ENCODE peak calls at places on chromosomes 11 and 22, in five cellular contexts. N is IMR-90, Y is endodermal cell, O is right lobe of liver, T is neural progenitor cell. D is an unnamed sample.

GRCh38 chr22:33210129-33210784 is 152.1 kb upstream of the SYN3 start:
- DNase-seq in N (peak), Y (peak), O (no peak), T (peak), D (no peak)

GRCh38 chr11:2252018-2252417 is 18.4 kb downstream of the ASCL2 start:
- DNase-seq in O (no peak), Y (no peak), T (no peak), N (no peak), D (no peak)

GRCh38 chr11:125425601-125426000 is 70.5 kb downstream of the FEZ1 start:
- DNase-seq in Y (no peak), O (no peak), N (no peak), T (no peak), D (no peak)

GRCh38 chr11:32116668-32117067 is 25.8 kb downstream of the RCN1 start:
- DNase-seq in O (no peak), Y (no peak), T (no peak), N (no peak), D (no peak)

GRCh38 chr11:65446446-65447277 is 24.1 kb downstream of the NEAT1 start:
- DNase-seq in N (peak), T (no peak), O (peak), Y (peak), D (peak)

GRCh38 chr11:17607572-17608570 is 60.8 kb downstream of the OTOG start:
- DNase-seq in N (no peak), O (no peak), T (no peak), Y (no peak), D (no peak)

GRCh38 chr11:113764522-113764921 is 9.0 kb downstream of the ZW10 start:
- DNase-seq in Y (no peak), N (no peak), T (no peak), O (no peak), D (no peak)

GRCh38 chr11:85137597-85137996 is 489.5 kb downstream of the DLG2 start:
- DNase-seq in N (no peak), T (no peak), Y (no peak), O (peak), D (no peak)

GRCh38 chr11:99208813-99209212 is 188.1 kb downstream of the CNTN5 start:
- DNase-seq in N (no peak), T (no peak), Y (no peak), O (no peak), D (no peak)

GRCh38 chr11:40306938-40307548 is 1152.4 kb downstream of the LRRC4C start:
- DNase-seq in O (no peak), Y (peak), T (peak), N (peak), D (no peak)

GRCh38 chr22:19884161-19884953 is 29.7 kb upstream of the GNB1L start:
- DNase-seq in N (no peak), T (no peak), Y (no peak), O (peak), D (no peak)

GRCh38 chr11:61607920-61608599 is 27.2 kb upstream of the SYT7 start:
- DNase-seq in Y (no peak), O (no peak), N (no peak), T (no peak), D (no peak)

DNA sequence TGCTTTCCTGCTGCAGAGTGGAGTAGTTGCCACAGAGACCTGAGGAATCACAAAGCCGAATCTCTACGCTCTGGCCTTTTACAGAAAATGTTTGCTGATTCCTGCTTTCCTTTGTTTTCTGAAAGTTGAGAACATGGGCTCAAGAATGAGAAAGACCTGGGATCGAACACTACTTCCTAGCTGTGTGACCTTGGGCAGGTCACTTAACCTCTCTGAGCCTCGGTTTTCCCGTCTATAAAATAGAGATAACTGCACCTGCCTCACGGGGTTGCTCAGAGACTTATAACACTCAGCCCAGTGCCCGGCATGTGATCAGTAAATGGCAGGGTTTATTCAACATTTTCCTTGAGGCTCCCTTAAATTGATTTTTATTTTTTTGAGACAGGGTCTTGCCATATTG is 70.9 kb upstream of the ALX4 start:
- DNase-seq in Y (no peak), T (no peak), O (no peak), N (no peak), D (no peak)
- H3K27ac ChIP-seq in Y (no peak), T (no peak), O (no peak), N (no peak), D (no peak)

GRCh38 chr11:34262601-34263081 is 95.2 kb downstream of the ABTB2 start:
- DNase-seq in Y (no peak), T (no peak), N (no peak), O (peak), D (no peak)
- H3K4me3 ChIP-seq in Y (no peak), T (no peak), N (no peak), O (no peak), D (no peak)

GRCh38 chr11:63940786-63941185 is 2.0 kb downstream of the NAA40 start:
- DNase-seq in N (no peak), Y (no peak), O (no peak), T (no peak), D (no peak)

GRCh38 chr11:63939351-63939920 is 634 bp downstream of the NAA40 start:
- DNase-seq in Y (no peak), N (no peak), O (no peak), T (no peak), D (no peak)

GRCh38 chr11:63941901-63942300 is 3.1 kb downstream of the NAA40 start:
- DNase-seq in N (no peak), T (no peak), Y (no peak), O (no peak), D (no peak)

GRCh38 chr11:63938481-63939350 is at the start of gene NAA40:
- DNase-seq in N (peak), O (peak), Y (peak), T (peak), D (peak)

GRCh38 chr11:63937713-63938480 is 905 bp upstream of the NAA40 start:
- DNase-seq in O (no peak), N (no peak), Y (peak), T (peak), D (no peak)
- H3K27ac ChIP-seq in O (no peak), N (no peak), Y (peak), T (no peak), D (peak)

GRCh38 chr11:48109046-48109666 is 107.5 kb upstream of the OR4B1 start:
- DNase-seq in T (peak), Y (no peak), N (peak), O (no peak), D (no peak)

GRCh38 chr11:48111941-48112340 is 104.7 kb upstream of the OR4B1 start:
- DNase-seq in Y (no peak), O (no peak), N (no peak), T (no peak), D (no peak)

GRCh38 chr11:48107188-48107704 is 109.4 kb upstream of the OR4B1 start:
- DNase-seq in Y (no peak), T (no peak), O (no peak), N (peak), D (no peak)

GRCh38 chr11:48108231-48109045 is 108.2 kb upstream of the OR4B1 start:
- DNase-seq in Y (no peak), O (no peak), N (no peak), T (no peak), D (no peak)

GRCh38 chr11:48110509-48110766 is 106.2 kb upstream of the OR4B1 start:
- DNase-seq in O (no peak), Y (no peak), N (no peak), T (no peak), D (no peak)
- H3K4me3 ChIP-seq in O (no peak), Y (no peak), N (no peak), T (no peak), D (no peak)

DNA sequence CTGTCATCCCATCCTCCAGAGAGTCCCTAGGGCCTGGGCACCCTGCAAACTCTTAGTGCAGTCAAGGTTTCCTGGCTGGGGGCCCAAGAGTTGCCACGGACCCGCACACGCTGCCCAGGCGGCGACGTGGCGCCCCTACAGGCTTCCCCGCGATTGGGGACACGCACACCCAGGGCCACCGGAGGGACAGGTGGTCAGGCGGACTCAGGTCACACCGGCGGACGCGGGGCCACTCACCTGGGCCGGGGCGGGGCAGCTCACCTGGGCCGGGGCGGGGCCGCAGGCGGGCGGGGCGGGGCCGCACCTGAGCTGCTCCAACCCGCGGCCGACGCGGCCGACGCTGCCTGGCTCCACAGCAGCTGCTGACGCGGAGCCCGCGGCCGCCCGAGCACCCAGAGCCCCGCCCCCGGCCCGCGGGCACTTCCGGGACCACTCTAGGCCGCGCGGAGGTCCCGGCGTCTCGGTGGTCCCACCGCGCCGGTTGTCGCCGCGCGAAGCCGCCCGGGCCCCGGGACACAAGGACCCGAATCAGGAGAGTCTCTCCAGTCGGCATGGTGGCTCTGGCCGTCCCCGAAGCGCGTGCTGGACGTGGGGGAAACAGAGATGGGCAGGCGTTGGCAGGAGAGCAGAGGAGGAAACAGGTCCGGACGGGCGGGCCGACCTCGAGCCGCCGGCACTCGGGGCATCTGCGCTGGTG is at the start of gene ZNF70:
- DNase-seq in O (peak), N (peak), T (peak), Y (peak), D (peak)
- H3K27ac ChIP-seq in O (peak), N (peak), T (peak), Y (peak), D (peak)

GRCh38 chr11:57424802-57425564 is 1.9 kb downstream of the SLC43A3 start:
- DNase-seq in T (peak), Y (peak), N (peak), O (peak), D (peak)
- H3K4me3 ChIP-seq in T (no peak), Y (no peak), N (no peak), O (peak), D (peak)

GRCh38 chr11:8333431-8334401 is 70.0 kb upstream of the LMO1 start:
- DNase-seq in Y (peak), N (no peak), T (peak), O (peak), D (no peak)
- H3K27ac ChIP-seq in Y (peak), N (no peak), T (peak), O (no peak), D (no peak)